ENCODE peak calls at places on chromosomes 13 and 19, in eight cellular contexts. G is tibial nerve, S is BJ, D is OCI-LY7, Z is fibroblast of mammary gland, T is heart right ventricle, U is colonic mucosa, E is PC-3. N is an unnamed sample.

GRCh38 chr19:34359954-34360315 is 5.1 kb upstream of the GPI start:
- DNase-seq in Z (no peak), G (no peak), U (no peak), S (no peak), T (no peak), E (no peak), D (no peak), N (no peak)

GRCh38 chr19:4851551-4852290 is 15.7 kb downstream of the PLIN3 start:
- DNase-seq in D (peak; percentile 77), G (peak; percentile 70), E (peak; percentile 67), Z (peak; percentile 57), U (peak; percentile 72), T (peak; percentile 70), S (no peak), N (peak; percentile 93)

GRCh38 chr19:33861950-33862349 is 65.3 kb downstream of the KCTD15 start:
- DNase-seq in E (no peak), S (no peak), D (no peak), Z (no peak), T (no peak), U (no peak), G (no peak), N (no peak)

GRCh38 chr19:38034153-38034835 is 127.3 kb downstream of the SIPA1L3 start:
- DNase-seq in G (peak; percentile 33), Z (peak; percentile 57), U (no peak), T (no peak), E (no peak), D (peak; percentile 70), S (no peak), N (peak; percentile 34)

GRCh38 chr19:752652-753517 is 2.0 kb downstream of the MISP start:
- DNase-seq in S (peak; percentile 52), D (no peak), Z (peak; percentile 85), G (peak; percentile 43), E (peak; percentile 94), U (peak; percentile 94), T (no peak), N (no peak)

GRCh38 chr13:77386880-77387606 is 60.1 kb upstream of the MYCBP2 start:
- DNase-seq in D (no peak), S (peak; percentile 89), U (no peak), Z (peak; percentile 84), E (peak; percentile 76), G (peak; percentile 69), T (no peak), N (no peak)

GRCh38 chr13:42380420-42381164 is 108.6 kb downstream of the AKAP11 start:
- DNase-seq in D (peak; percentile 31), S (no peak), T (no peak), Z (no peak), E (no peak), G (no peak), U (no peak), N (no peak)

GRCh38 chr19:6066661-6067646 is 43.3 kb downstream of the RFX2 start:
- DNase-seq in Z (peak; percentile 88), E (peak; percentile 92), T (peak; percentile 97), D (no peak), U (peak; percentile 89), S (peak; percentile 91), G (peak; percentile 88), N (peak; percentile 82)

GRCh38 chr13:37934339-37935191 is 65.0 kb upstream of the TRPC4 start:
- DNase-seq in E (no peak), G (no peak), U (no peak), Z (no peak), S (no peak), D (no peak), T (no peak), N (no peak)

GRCh38 chr19:13068064-13068807 is 34.4 kb downstream of the LYL1 start:
- DNase-seq in S (no peak), U (no peak), E (no peak), G (no peak), D (no peak), Z (no peak), T (no peak), N (no peak)

GRCh38 chr19:8370176-8371010 is 6.4 kb downstream of the ANGPTL4 start:
- DNase-seq in E (no peak), Z (no peak), G (peak; percentile 56), U (no peak), D (no peak), S (no peak), T (no peak), N (no peak)

GRCh38 chr13:24356837-24357236 is 47.5 kb downstream of the C1QTNF9 start:
- DNase-seq in S (no peak), Z (no peak), D (no peak), G (no peak), E (no peak), U (no peak), T (no peak), N (no peak)

GRCh38 chr19:5533257-5533656 is 34.5 kb downstream of the TINCR start:
- DNase-seq in D (no peak), G (no peak), U (no peak), E (no peak), Z (no peak), S (no peak), T (no peak), N (no peak)

GRCh38 chr19:14363203-14364097 is 17.8 kb upstream of the ADGRE5 start:
- DNase-seq in U (peak; percentile 71), Z (peak; percentile 86), T (peak; percentile 91), S (no peak), D (no peak), E (peak; percentile 69), G (no peak), N (peak; percentile 94)

GRCh38 chr19:18763674-18764590 is 27.2 kb downstream of the COMP start:
- DNase-seq in E (peak; percentile 82), D (no peak), Z (peak; percentile 89), S (peak; percentile 58), G (no peak), T (no peak), U (no peak), N (peak; percentile 67)

GRCh38 chr13:110835721-110836599 is 78.9 kb downstream of the ANKRD10 start:
- DNase-seq in Z (no peak), E (no peak), G (no peak), T (no peak), S (no peak), U (no peak), D (no peak), N (no peak)

GRCh38 chr13:20582026-20582425 is 15.1 kb downstream of the IFT88 start:
- DNase-seq in S (no peak), G (no peak), Z (no peak), T (no peak), D (no peak), U (no peak), E (no peak), N (no peak)
- H3K4me3 ChIP-seq in S (no peak overlapping the region), G (no peak overlapping the region), Z (no peak overlapping the region), T (no peak overlapping the region), D (no peak overlapping the region), U (no peak overlapping the region), E (no peak overlapping the region), N (no peak overlapping the region)

DNA sequence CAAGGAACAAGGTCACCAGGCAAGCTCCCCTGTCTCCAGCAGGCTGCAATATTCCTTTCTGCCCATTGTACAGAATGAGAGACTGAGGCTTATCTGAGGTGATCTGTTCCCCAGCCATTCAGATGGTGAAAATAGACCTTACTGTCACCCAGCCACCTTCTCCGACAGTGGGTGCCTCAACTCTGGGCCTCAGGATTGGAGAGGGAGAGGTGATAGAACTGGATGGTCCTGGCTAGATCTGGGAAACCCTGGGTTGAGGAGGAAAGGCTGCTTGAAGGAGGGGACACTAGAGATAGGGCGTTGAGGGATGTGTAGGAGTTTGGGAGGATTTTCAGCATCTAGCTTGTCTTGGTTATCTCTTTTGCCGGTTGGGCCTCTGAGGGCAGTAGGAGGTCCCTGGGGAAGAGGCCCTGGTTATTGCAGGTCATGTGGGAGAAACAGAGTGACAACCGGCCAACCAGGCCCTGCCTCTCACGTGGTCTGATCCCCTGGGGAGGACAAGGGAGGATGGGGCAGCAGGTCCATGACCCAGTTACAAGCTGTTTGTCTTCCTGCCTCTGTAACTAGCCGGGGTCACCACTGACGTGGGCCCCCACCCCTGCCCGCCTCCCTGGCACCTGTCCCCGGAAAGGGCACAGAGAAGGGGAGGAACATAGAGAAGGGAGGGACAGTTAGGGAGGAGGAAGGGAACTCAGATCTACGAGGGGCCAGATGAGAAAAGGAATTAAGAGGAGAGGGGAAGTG is 8.2 kb downstream of the NFIC start:
- DNase-seq in T (peak; percentile 59), D (no peak), Z (no peak), E (no peak), G (peak; percentile 66), S (no peak), U (no peak), N (no peak)
- H3K4me3 ChIP-seq in T (peak overlapping the region; percentile 27), D (no peak overlapping the region), Z (no peak overlapping the region), E (no peak overlapping the region), G (no peak overlapping the region), S (no peak overlapping the region), U (no peak overlapping the region), N (no peak overlapping the region)

GRCh38 chr19:51181913-51182419 is 39.9 kb downstream of the SIGLEC7 start:
- DNase-seq in G (no peak), E (no peak), T (no peak), D (no peak), U (no peak), Z (peak; percentile 7), S (no peak), N (peak; percentile 72)
- H3K4me3 ChIP-seq in G (no peak overlapping the region), E (no peak overlapping the region), T (no peak overlapping the region), D (no peak overlapping the region), U (no peak overlapping the region), Z (no peak overlapping the region), S (no peak overlapping the region), N (no peak overlapping the region)

DNA sequence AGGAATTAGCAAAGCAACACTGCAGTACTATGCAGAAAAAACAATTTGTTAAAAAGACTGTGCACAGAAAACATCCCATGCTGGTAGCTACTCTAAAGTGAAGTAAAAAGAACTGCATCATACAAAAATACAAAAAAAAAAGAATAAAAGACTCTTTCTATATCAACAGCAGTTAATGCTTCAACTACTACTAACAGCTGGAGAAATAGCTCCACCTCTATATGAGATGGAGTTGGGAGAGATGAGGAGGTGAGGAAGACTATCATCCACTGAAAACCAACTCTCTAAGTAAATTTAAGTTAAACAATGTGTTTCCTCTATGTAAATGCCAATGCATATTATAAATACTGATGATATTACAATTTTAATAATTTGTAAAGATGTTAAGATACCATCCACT is 1.8 kb downstream of the ZC3H13 start:
- DNase-seq in S (no peak), E (no peak), T (no peak), D (no peak), U (no peak), G (no peak), Z (no peak), N (no peak)
- H3K4me3 ChIP-seq in S (no peak overlapping the region), E (peak overlapping the region; percentile 98), T (no peak overlapping the region), D (peak overlapping the region; percentile 93), U (no peak overlapping the region), G (no peak overlapping the region), Z (peak overlapping the region; percentile 95), N (no peak overlapping the region)

GRCh38 chr13:36417328-36417727 is 15.0 kb upstream of the CCNA1 start:
- DNase-seq in G (no peak), U (no peak), S (no peak), Z (no peak), E (no peak), D (no peak), T (no peak), N (no peak)

GRCh38 chr13:36420437-36420891 is 11.8 kb upstream of the CCNA1 start:
- DNase-seq in Z (peak; percentile 79), E (peak; percentile 81), S (no peak), D (peak; percentile 71), T (peak; percentile 64), U (peak; percentile 67), G (peak; percentile 87), N (peak; percentile 93)

GRCh38 chr13:36414461-36414860 is 17.8 kb upstream of the CCNA1 start:
- DNase-seq in T (no peak), E (no peak), Z (no peak), D (peak; percentile 16), U (no peak), G (no peak), S (no peak), N (no peak)

GRCh38 chr13:36421447-36421846 is 10.8 kb upstream of the CCNA1 start:
- DNase-seq in T (no peak), U (no peak), G (no peak), S (no peak), E (peak; percentile 29), Z (peak; percentile 93), D (no peak), N (no peak)

GRCh38 chr13:36418022-36418805 is 14.1 kb upstream of the CCNA1 start:
- DNase-seq in E (peak; percentile 57), G (no peak), D (no peak), S (no peak), U (no peak), Z (peak; percentile 77), T (no peak), N (no peak)
- H3K4me3 ChIP-seq in E (peak overlapping the region; percentile 26), G (no peak overlapping the region), D (no peak overlapping the region), S (no peak overlapping the region), U (no peak overlapping the region), Z (peak overlapping the region; percentile 33), T (no peak overlapping the region), N (no peak overlapping the region)

N was measured in lower leg skin.